ENCODE peak calls at places on chromosomes 5 and 9, in five cellular contexts. L is germinal center, Y is lower leg skin, B is Calu3, P is NCI-H1092 treated with DMSO at 0.1 percent for 48 hours. W is an unnamed sample.

GRCh38 chr5:143213231-143213850 is 190.1 kb downstream of the NR3C1 start:
- DNase-seq in L (no peak), Y (no peak), B (no peak), P (no peak), W (peak)

GRCh38 chr9:12972608-12973589 is 198.1 kb downstream of the LURAP1L start:
- DNase-seq in L (no peak), Y (no peak), B (no peak), P (no peak), W (no peak)

GRCh38 chr9:78781681-78782080 is 484.8 kb downstream of the PSAT1 start:
- DNase-seq in L (no peak), Y (no peak), B (no peak), P (no peak), W (no peak)

GRCh38 chr9:129506892-129507291 is 114.0 kb downstream of the C9orf50 start:
- DNase-seq in L (no peak), Y (no peak), B (no peak), P (no peak), W (peak)

GRCh38 chr9:37564114-37564513 is 12.1 kb downstream of the FBXO10 start:
- DNase-seq in L (no peak), Y (no peak), B (no peak), P (no peak), W (no peak)

GRCh38 chr5:1563617-1564181 is 39.9 kb upstream of the LPCAT1 start:
- DNase-seq in L (no peak), Y (peak), B (no peak), P (no peak), W (no peak)

GRCh38 chr5:42423285-42424152 is at the start of gene GHR:
- DNase-seq in L (peak), Y (peak), B (peak), P (peak), W (peak)

GRCh38 chr5:57724836-57725235 is 242.2 kb upstream of the ACTBL2 start:
- DNase-seq in L (no peak), Y (no peak), B (no peak), P (no peak), W (peak)

GRCh38 chr9:75087279-75087823 is 604 bp downstream of the NMRK1 start:
- DNase-seq in L (peak), Y (no peak), B (peak), P (peak), W (peak)

GRCh38 chr5:38453506-38453905 is 102.9 kb downstream of the LIFR start:
- DNase-seq in L (peak), Y (peak), B (no peak), P (no peak), W (no peak)

GRCh38 chr9:23537192-23538059 is 288.6 kb downstream of the ELAVL2 start:
- DNase-seq in L (no peak), Y (no peak), B (no peak), P (no peak), W (no peak)

GRCh38 chr9:36717276-36717675 is 144.6 kb downstream of the MELK start:
- DNase-seq in L (no peak), Y (peak), B (no peak), P (no peak), W (no peak)

GRCh38 chr5:65355301-65355700 is 126.4 kb downstream of the ADAMTS6 start:
- DNase-seq in L (no peak), Y (no peak), B (no peak), P (no peak), W (no peak)

GRCh38 chr5:4020386-4020785 is 424.8 kb downstream of the IRX1 start:
- DNase-seq in L (no peak), Y (no peak), B (no peak), P (no peak), W (no peak)

GRCh38 chr9:16282216-16282615 is 588.3 kb downstream of the BNC2 start:
- DNase-seq in L (no peak), Y (no peak), B (no peak), P (peak), W (peak)

GRCh38 chr5:168467755-168468280 is 18.5 kb upstream of the RARS1 start:
- DNase-seq in L (no peak), Y (no peak), B (no peak), P (peak), W (no peak)

GRCh38 chr5:102049517-102049916 is 246.6 kb downstream of the SLCO4C1 start:
- DNase-seq in L (no peak), Y (no peak), B (no peak), P (peak), W (no peak)

GRCh38 chr9:133234577-133235322 is 25.7 kb upstream of the OBP2B start:
- DNase-seq in L (no peak), Y (peak), B (no peak), P (no peak), W (no peak)

GRCh38 chr5:74837115-74837514 is 29.1 kb downstream of the FAM169A start:
- DNase-seq in L (no peak), Y (no peak), B (no peak), P (no peak), W (no peak)

GRCh38 chr9:131585375-131585774 is 40.1 kb downstream of the PRRT1B start:
- DNase-seq in L (no peak), Y (no peak), B (no peak), P (no peak), W (no peak)

GRCh38 chr9:112819635-112820496 is 69.3 kb downstream of the SNX30 start:
- DNase-seq in L (peak), Y (no peak), B (peak), P (peak), W (peak)

GRCh38 chr9:27181381-27181780 is 72.4 kb downstream of the TEK start:
- DNase-seq in L (no peak), Y (no peak), B (no peak), P (no peak), W (peak)

GRCh38 chr5:180130291-180130869 is 58.8 kb upstream of the RNF130 start:
- DNase-seq in L (no peak), Y (peak), B (no peak), P (no peak), W (no peak)

GRCh38 chr9:19286634-19287188 is 56.2 kb downstream of the DENND4C start:
- DNase-seq in L (no peak), Y (no peak), B (peak), P (no peak), W (no peak)

GRCh38 chr9:137129456-137130175 is 9.3 kb upstream of the GRIN1 start:
- DNase-seq in L (peak), Y (peak), B (peak), P (peak), W (peak)

GRCh38 chr9:117080996-117081395 is 333.9 kb downstream of the ASTN2 start:
- DNase-seq in L (no peak), Y (no peak), B (no peak), P (no peak), W (no peak)

GRCh38 chr5:16265141-16265540 is 85.5 kb upstream of the MARCHF11 start:
- DNase-seq in L (no peak), Y (no peak), B (no peak), P (no peak), W (no peak)

GRCh38 chr5:145856285-145856818 is 16.5 kb downstream of the GRXCR2 start:
- DNase-seq in L (no peak), Y (peak), B (peak), P (no peak), W (no peak)

GRCh38 chr9:137313956-137314560 is 12.0 kb upstream of the NRARP start:
- DNase-seq in L (no peak), Y (no peak), B (no peak), P (no peak), W (no peak)

GRCh38 chr9:92350129-92350739 is 24.5 kb downstream of the CENPP start:
- DNase-seq in L (no peak), Y (no peak), B (no peak), P (no peak), W (peak)

GRCh38 chr9:127960410-127961165 is 20.2 kb downstream of the EEIG1 start:
- DNase-seq in L (no peak), Y (no peak), B (no peak), P (peak), W (peak)

GRCh38 chr5:125065736-125066135 is 319.3 kb upstream of the ZNF608 start:
- DNase-seq in L (no peak), Y (no peak), B (no peak), P (no peak), W (no peak)

GRCh38 chr9:99296375-99296951 is 74.4 kb downstream of the SEC61B start:
- DNase-seq in L (peak), Y (no peak), B (no peak), P (no peak), W (no peak)

GRCh38 chr5:64612349-64612961 is 77.8 kb upstream of the SHISAL2B start:
- DNase-seq in L (no peak), Y (no peak), B (peak), P (peak), W (peak)

GRCh38 chr9:22201256-22201655 is 192.2 kb upstream of the CDKN2B start:
- DNase-seq in L (no peak), Y (no peak), B (no peak), P (no peak), W (no peak)

GRCh38 chr5:151740958-151741373 is 17.5 kb downstream of the ATOX1 start:
- DNase-seq in L (no peak), Y (no peak), B (no peak), P (no peak), W (peak)

GRCh38 chr5:98767563-98767962 is 5.9 kb upstream of the RGMB start:
- DNase-seq in L (no peak), Y (no peak), B (no peak), P (peak), W (no peak)

W was measured in adipocyte.